ENCODE peak calls at places on chromosome 17, in seven cellular contexts. One of them, this sample, is unnamed.

GRCh38 chr17:40072481-40073346 is 9.9 kb downstream of the THRA start:
- DNase-seq in HepG2: peak; percentile 66
- DNase-seq in sigmoid colon: peak; percentile 74
- DNase-seq in tibial nerve: no peak
- DNase-seq in ovary: peak; percentile 45
- DNase-seq in transverse colon: peak; percentile 80
- DNase-seq in GM12878: no peak
- DNase-seq in this sample: peak; percentile 83

GRCh38 chr17:80891096-80892018 is 100.3 kb upstream of the CHMP6 start:
- DNase-seq in tibial nerve: no peak
- DNase-seq in GM12878: peak; percentile 56
- DNase-seq in ovary: no peak
- DNase-seq in HepG2: no peak
- DNase-seq in transverse colon: peak; percentile 22
- DNase-seq in sigmoid colon: peak; percentile 66
- DNase-seq in this sample: peak; percentile 30

GRCh38 chr17:5467416-5467815 is 1.4 kb downstream of the DHX33 start:
- DNase-seq in GM12878: no peak
- DNase-seq in sigmoid colon: no peak
- DNase-seq in tibial nerve: no peak
- DNase-seq in HepG2: no peak
- DNase-seq in ovary: no peak
- DNase-seq in transverse colon: no peak
- DNase-seq in this sample: no peak

GRCh38 chr17:5355416-5356129 is 63.9 kb downstream of the NUP88 start:
- DNase-seq in HepG2: peak; percentile 12
- DNase-seq in tibial nerve: peak; percentile 12
- DNase-seq in ovary: no peak
- DNase-seq in transverse colon: no peak
- DNase-seq in GM12878: no peak
- DNase-seq in sigmoid colon: no peak
- DNase-seq in this sample: no peak

GRCh38 chr17:62059394-62059793 is 5.7 kb downstream of the MED13 start:
- DNase-seq in HepG2: no peak
- DNase-seq in tibial nerve: no peak
- DNase-seq in GM12878: no peak
- DNase-seq in ovary: no peak
- DNase-seq in transverse colon: no peak
- DNase-seq in sigmoid colon: no peak
- DNase-seq in this sample: no peak

GRCh38 chr17:80346498-80347275 is 68.3 kb upstream of the ENDOV start:
- DNase-seq in HepG2: no peak
- DNase-seq in ovary: no peak
- DNase-seq in GM12878: no peak
- DNase-seq in tibial nerve: no peak
- DNase-seq in transverse colon: no peak
- DNase-seq in sigmoid colon: no peak
- DNase-seq in this sample: no peak

GRCh38 chr17:56786989-56787482 is 46.7 kb downstream of the C17orf67 start:
- DNase-seq in transverse colon: peak; percentile 25
- DNase-seq in ovary: no peak
- DNase-seq in sigmoid colon: no peak
- DNase-seq in HepG2: peak; percentile 73
- DNase-seq in tibial nerve: no peak
- DNase-seq in GM12878: peak; percentile 60
- DNase-seq in this sample: no peak

GRCh38 chr17:80931421-80932265 is 60.0 kb upstream of the CHMP6 start:
- DNase-seq in HepG2: no peak
- DNase-seq in tibial nerve: no peak
- DNase-seq in GM12878: no peak
- DNase-seq in transverse colon: no peak
- DNase-seq in sigmoid colon: no peak
- DNase-seq in ovary: no peak
- DNase-seq in this sample: no peak

GRCh38 chr17:5416886-5417285 is 2.6 kb downstream of the NUP88 start:
- DNase-seq in GM12878: no peak
- DNase-seq in ovary: no peak
- DNase-seq in transverse colon: peak; percentile 51
- DNase-seq in tibial nerve: no peak
- DNase-seq in HepG2: no peak
- DNase-seq in sigmoid colon: no peak
- DNase-seq in this sample: no peak

GRCh38 chr17:43983515-43984411 is 20.7 kb upstream of the NAGS start:
- DNase-seq in sigmoid colon: peak; percentile 68
- DNase-seq in tibial nerve: no peak
- DNase-seq in ovary: no peak
- DNase-seq in GM12878: no peak
- DNase-seq in HepG2: peak; percentile 67
- DNase-seq in transverse colon: peak; percentile 34
- DNase-seq in this sample: peak; percentile 84

GRCh38 chr17:19386974-19387920 is at the start of gene MFAP4:
- DNase-seq in tibial nerve: peak; percentile 65
- DNase-seq in transverse colon: peak; percentile 60
- DNase-seq in HepG2: no peak
- DNase-seq in GM12878: no peak
- DNase-seq in sigmoid colon: peak; percentile 97
- DNase-seq in ovary: peak; percentile 87
- DNase-seq in this sample: no peak

GRCh38 chr17:7885357-7886226 is 3.0 kb upstream of the CHD3 start:
- DNase-seq in sigmoid colon: peak; percentile 80
- DNase-seq in transverse colon: peak; percentile 55
- DNase-seq in GM12878: no peak
- DNase-seq in HepG2: no peak
- DNase-seq in ovary: peak; percentile 68
- DNase-seq in tibial nerve: peak; percentile 29
- DNase-seq in this sample: peak; percentile 39

GRCh38 chr17:18278867-18279266 is 18.4 kb downstream of the MIEF2 start:
- DNase-seq in GM12878: no peak
- DNase-seq in sigmoid colon: no peak
- DNase-seq in HepG2: no peak
- DNase-seq in transverse colon: no peak
- DNase-seq in tibial nerve: no peak
- DNase-seq in ovary: no peak
- DNase-seq in this sample: no peak

GRCh38 chr17:41777157-41777578 is 9.3 kb downstream of the JUP start:
- DNase-seq in tibial nerve: no peak
- DNase-seq in GM12878: no peak
- DNase-seq in transverse colon: peak; percentile 41
- DNase-seq in ovary: peak; percentile 47
- DNase-seq in sigmoid colon: peak; percentile 72
- DNase-seq in HepG2: peak; percentile 64
- DNase-seq in this sample: peak; percentile 37

GRCh38 chr17:56142325-56142724 is 10.9 kb upstream of the ANKFN1 start:
- DNase-seq in GM12878: no peak
- DNase-seq in ovary: no peak
- DNase-seq in transverse colon: no peak
- DNase-seq in sigmoid colon: no peak
- DNase-seq in tibial nerve: peak; percentile 26
- DNase-seq in HepG2: no peak
- DNase-seq in this sample: no peak

GRCh38 chr17:29593546-29594440 is 861 bp downstream of the ANKRD13B start:
- DNase-seq in GM12878: no peak
- DNase-seq in tibial nerve: no peak
- DNase-seq in ovary: peak; percentile 42
- DNase-seq in HepG2: no peak
- DNase-seq in transverse colon: peak; percentile 23
- DNase-seq in sigmoid colon: peak; percentile 68
- DNase-seq in this sample: no peak

GRCh38 chr17:45425125-45425983 is 7.3 kb downstream of the ARHGAP27 start:
- DNase-seq in HepG2: peak; percentile 99
- DNase-seq in transverse colon: peak; percentile 93
- DNase-seq in GM12878: no peak
- DNase-seq in sigmoid colon: no peak
- DNase-seq in tibial nerve: no peak
- DNase-seq in ovary: no peak
- DNase-seq in this sample: peak; percentile 92

GRCh38 chr17:2075336-2076056 is 20.6 kb downstream of the HIC1 start:
- DNase-seq in sigmoid colon: peak; percentile 77
- DNase-seq in HepG2: no peak
- DNase-seq in GM12878: no peak
- DNase-seq in transverse colon: no peak
- DNase-seq in ovary: peak; percentile 58
- DNase-seq in tibial nerve: no peak
- DNase-seq in this sample: no peak

GRCh38 chr17:5418858-5419355 is 555 bp downstream of the NUP88 start:
- DNase-seq in HepG2: peak; percentile 17
- DNase-seq in tibial nerve: peak; percentile 11
- DNase-seq in GM12878: peak; percentile 84
- DNase-seq in ovary: no peak
- DNase-seq in sigmoid colon: no peak
- DNase-seq in transverse colon: peak; percentile 74
- DNase-seq in this sample: peak; percentile 52

GRCh38 chr17:66185842-66186241 is 6.1 kb downstream of the CEP112 start:
- DNase-seq in ovary: no peak
- DNase-seq in sigmoid colon: no peak
- DNase-seq in HepG2: no peak
- DNase-seq in GM12878: no peak
- DNase-seq in transverse colon: no peak
- DNase-seq in tibial nerve: no peak
- DNase-seq in this sample: no peak

GRCh38 chr17:61505846-61506627 is 53.8 kb downstream of the TBX4 start:
- DNase-seq in ovary: no peak
- DNase-seq in GM12878: no peak
- DNase-seq in sigmoid colon: no peak
- DNase-seq in tibial nerve: no peak
- DNase-seq in transverse colon: peak; percentile 33
- DNase-seq in HepG2: no peak
- DNase-seq in this sample: no peak

GRCh38 chr17:68457539-68458259 is 403 bp upstream of the WIPI1 start:
- DNase-seq in transverse colon: peak; percentile 99
- DNase-seq in tibial nerve: peak; percentile 98
- DNase-seq in HepG2: peak; percentile 98
- DNase-seq in sigmoid colon: peak; percentile 99
- DNase-seq in ovary: peak; percentile 99
- DNase-seq in GM12878: peak; percentile 91
- DNase-seq in this sample: peak; percentile 100
- TF ChIP-seq EP300 in transverse colon: no peak
- TF ChIP-seq EP300 in tibial nerve: peak; percentile 98
- TF ChIP-seq EP300 in HepG2: peak; percentile 46
- TF ChIP-seq EP300 in sigmoid colon: no peak
- TF ChIP-seq EP300 in ovary: peak; percentile 80
- TF ChIP-seq EP300 in GM12878: no peak
- TF ChIP-seq EP300 in this sample: no peak

DNA sequence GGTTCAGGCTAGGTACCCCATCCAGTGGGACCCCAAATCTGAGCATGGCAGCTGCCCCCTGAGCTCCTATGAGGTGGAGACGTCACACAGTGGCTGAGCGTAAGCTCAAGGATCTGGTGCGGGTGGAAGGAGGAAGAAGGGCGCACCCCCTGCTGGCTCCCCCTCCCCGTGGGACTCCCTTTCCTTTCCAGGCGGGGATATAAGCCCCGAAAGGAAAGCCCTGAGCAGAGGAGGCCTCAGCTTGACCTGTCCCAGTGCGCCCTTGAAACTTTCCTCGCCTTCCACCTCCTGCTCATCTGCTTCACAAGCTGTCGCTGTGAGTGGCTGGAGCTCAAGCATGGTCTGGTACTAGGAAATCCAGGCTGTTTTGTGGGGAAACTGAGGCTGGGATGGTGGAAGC is 92.4 kb upstream of the TMEM97 start:
- DNase-seq in transverse colon: no peak
- DNase-seq in HepG2: no peak
- DNase-seq in sigmoid colon: no peak
- DNase-seq in tibial nerve: no peak
- DNase-seq in GM12878: no peak
- DNase-seq in ovary: no peak
- DNase-seq in this sample: no peak
- H3K4me3 ChIP-seq in transverse colon: no peak overlapping the region
- H3K4me3 ChIP-seq in HepG2: no peak overlapping the region
- H3K4me3 ChIP-seq in sigmoid colon: no peak overlapping the region
- H3K4me3 ChIP-seq in tibial nerve: no peak overlapping the region
- H3K4me3 ChIP-seq in GM12878: no peak overlapping the region
- H3K4me3 ChIP-seq in ovary: no peak overlapping the region
- H3K4me3 ChIP-seq in this sample: no peak overlapping the region

DNA sequence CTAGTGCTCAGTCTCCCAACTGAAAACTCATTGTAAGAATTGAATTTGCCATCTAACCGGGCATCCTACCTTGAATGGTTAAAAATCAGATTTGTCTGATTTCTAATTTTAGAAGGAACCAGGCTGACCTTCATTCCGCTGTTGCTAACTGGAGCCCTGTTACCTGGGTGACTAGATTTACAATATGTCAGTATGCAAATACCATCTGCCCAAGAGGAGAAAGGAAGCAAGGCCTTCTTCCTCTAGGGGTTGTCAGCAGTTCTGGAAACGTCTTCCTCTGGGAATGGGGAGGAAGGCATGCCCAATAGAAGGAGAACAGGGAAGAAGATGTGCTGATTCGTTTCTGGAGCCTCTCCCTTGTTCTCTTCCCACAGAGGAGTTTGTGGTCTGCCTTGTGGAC is 137.9 kb downstream of the PITPNC1 start:
- DNase-seq in sigmoid colon: no peak
- DNase-seq in tibial nerve: no peak
- DNase-seq in transverse colon: no peak
- DNase-seq in HepG2: no peak
- DNase-seq in GM12878: no peak
- DNase-seq in ovary: no peak
- DNase-seq in this sample: no peak
- H3K27ac ChIP-seq in sigmoid colon: peak overlapping the region; percentile 67
- H3K27ac ChIP-seq in tibial nerve: no peak overlapping the region
- H3K27ac ChIP-seq in transverse colon: no peak overlapping the region
- H3K27ac ChIP-seq in HepG2: no peak overlapping the region
- H3K27ac ChIP-seq in GM12878: peak overlapping the region; percentile 22
- H3K27ac ChIP-seq in ovary: no peak overlapping the region
- H3K27ac ChIP-seq in this sample: no peak overlapping the region

GRCh38 chr17:31249742-31250141 is 47.3 kb downstream of the OMG start:
- DNase-seq in HepG2: no peak
- DNase-seq in sigmoid colon: no peak
- DNase-seq in transverse colon: no peak
- DNase-seq in GM12878: no peak
- DNase-seq in tibial nerve: no peak
- DNase-seq in ovary: no peak
- DNase-seq in this sample: no peak

GRCh38 chr17:31251075-31251474 is 46.0 kb downstream of the OMG start:
- DNase-seq in HepG2: no peak
- DNase-seq in ovary: no peak
- DNase-seq in tibial nerve: no peak
- DNase-seq in sigmoid colon: no peak
- DNase-seq in transverse colon: no peak
- DNase-seq in GM12878: peak; percentile 9
- DNase-seq in this sample: no peak

GRCh38 chr17:31250229-31250628 is 46.8 kb downstream of the OMG start:
- DNase-seq in HepG2: no peak
- DNase-seq in sigmoid colon: no peak
- DNase-seq in transverse colon: no peak
- DNase-seq in GM12878: peak; percentile 27
- DNase-seq in ovary: no peak
- DNase-seq in tibial nerve: no peak
- DNase-seq in this sample: no peak

GRCh38 chr17:31251618-31252328 is 45.3 kb downstream of the OMG start:
- DNase-seq in GM12878: no peak
- DNase-seq in tibial nerve: no peak
- DNase-seq in ovary: no peak
- DNase-seq in transverse colon: no peak
- DNase-seq in sigmoid colon: no peak
- DNase-seq in HepG2: peak; percentile 42
- DNase-seq in this sample: no peak

DNA sequence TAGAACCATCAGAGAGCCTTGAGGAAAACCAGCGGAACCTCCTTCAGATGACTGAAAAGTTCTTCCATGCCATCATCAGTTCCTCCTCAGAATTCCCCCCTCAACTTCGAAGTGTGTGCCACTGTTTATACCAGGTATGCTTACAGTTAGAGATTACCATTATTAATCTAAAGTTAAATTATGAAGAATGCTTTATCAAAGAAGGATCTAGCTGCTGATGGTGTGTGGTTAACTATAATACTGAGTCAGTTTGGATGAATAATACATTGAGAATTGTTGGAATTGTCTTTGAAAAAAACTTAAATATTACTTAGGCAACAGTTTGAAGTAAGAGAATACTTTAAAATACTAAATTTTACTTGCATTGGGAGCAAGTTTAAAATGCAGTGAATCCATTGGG is 48.1 kb downstream of the OMG start:
- DNase-seq in tibial nerve: no peak
- DNase-seq in ovary: no peak
- DNase-seq in GM12878: no peak
- DNase-seq in HepG2: no peak
- DNase-seq in transverse colon: no peak
- DNase-seq in sigmoid colon: no peak
- DNase-seq in this sample: no peak
- TF ChIP-seq EP300 in tibial nerve: no peak
- TF ChIP-seq EP300 in ovary: no peak
- TF ChIP-seq EP300 in GM12878: no peak
- TF ChIP-seq EP300 in HepG2: no peak
- TF ChIP-seq EP300 in transverse colon: no peak
- TF ChIP-seq EP300 in sigmoid colon: no peak
- TF ChIP-seq EP300 in this sample: no peak

This sample was measured in stomach.